ENCODE peak calls at places on chromosomes 16 and 17, in four cellular contexts. One of them, this sample, is unnamed.
A peak's percentile ranks its signal among the peaks of the same experiment; 100 is the strongest.

GRCh38 chr17:81465912-81466311 is 46.7 kb downstream of the ACTG1 start:
- DNase-seq in transverse colon: no peak
- DNase-seq in stomach: no peak
- DNase-seq in SK-N-SH: no peak
- DNase-seq in this sample: no peak

GRCh38 chr17:3582921-3583320 is 25.3 kb upstream of the TRPV3 start:
- DNase-seq in transverse colon: no peak
- DNase-seq in stomach: no peak
- DNase-seq in SK-N-SH: no peak
- DNase-seq in this sample: no peak

GRCh38 chr17:40895106-40895730 is 10.2 kb upstream of the KRT20 start:
- DNase-seq in transverse colon: no peak
- DNase-seq in stomach: no peak
- DNase-seq in SK-N-SH: no peak
- DNase-seq in this sample: no peak

GRCh38 chr17:43570518-43570928 is 24.4 kb upstream of the ETV4 start:
- DNase-seq in transverse colon: no peak
- DNase-seq in stomach: no peak
- DNase-seq in SK-N-SH: no peak
- DNase-seq in this sample: no peak

GRCh38 chr16:89456412-89456811 is 33.9 kb downstream of the ANKRD11 start:
- DNase-seq in transverse colon: no peak
- DNase-seq in stomach: no peak
- DNase-seq in SK-N-SH: no peak
- DNase-seq in this sample: no peak

GRCh38 chr17:42809250-42809649 is 10.6 kb downstream of the CNTD1 start:
- DNase-seq in transverse colon: no peak
- DNase-seq in stomach: no peak
- DNase-seq in SK-N-SH: no peak
- DNase-seq in this sample: peak; percentile 87

GRCh38 chr16:86316967-86317616 is 193.2 kb upstream of the FOXF1 start:
- DNase-seq in transverse colon: no peak
- DNase-seq in stomach: no peak
- DNase-seq in SK-N-SH: no peak
- DNase-seq in this sample: no peak

GRCh38 chr16:50482271-50482670 is 65.9 kb upstream of the NKD1 start:
- DNase-seq in transverse colon: no peak
- DNase-seq in stomach: no peak
- DNase-seq in SK-N-SH: no peak
- DNase-seq in this sample: peak; percentile 36

GRCh38 chr17:164536-165235 is 16.8 kb downstream of the DOC2B start:
- DNase-seq in transverse colon: peak; percentile 25
- DNase-seq in stomach: peak; percentile 47
- DNase-seq in SK-N-SH: peak; percentile 88
- DNase-seq in this sample: no peak

GRCh38 chr17:75011788-75012319 is 616 bp upstream of the MRPL58 start:
- DNase-seq in transverse colon: peak; percentile 70
- DNase-seq in stomach: peak; percentile 75
- DNase-seq in SK-N-SH: peak; percentile 77
- DNase-seq in this sample: peak; percentile 95

GRCh38 chr16:85436636-85437160 is 176.4 kb upstream of the GSE1 start:
- DNase-seq in transverse colon: peak; percentile 81
- DNase-seq in stomach: peak; percentile 57
- DNase-seq in SK-N-SH: no peak
- DNase-seq in this sample: no peak

GRCh38 chr17:28396635-28397239 is 9.3 kb downstream of the SLC46A1 start:
- DNase-seq in transverse colon: no peak
- DNase-seq in stomach: no peak
- DNase-seq in SK-N-SH: no peak
- DNase-seq in this sample: no peak

GRCh38 chr16:84718-85452 is 6.9 kb downstream of the MPG start:
- DNase-seq in transverse colon: peak; percentile 34
- DNase-seq in stomach: peak; percentile 53
- DNase-seq in SK-N-SH: no peak
- DNase-seq in this sample: peak; percentile 85

GRCh38 chr17:37698132-37698615 is 46.7 kb downstream of the HNF1B start:
- DNase-seq in transverse colon: no peak
- DNase-seq in stomach: no peak
- DNase-seq in SK-N-SH: no peak
- DNase-seq in this sample: no peak

GRCh38 chr16:57961538-57961937 is 9.4 kb downstream of the CNGB1 start:
- DNase-seq in transverse colon: no peak
- DNase-seq in stomach: no peak
- DNase-seq in SK-N-SH: no peak
- DNase-seq in this sample: no peak

GRCh38 chr16:1275791-1276579 is 20.1 kb downstream of the TPSD1 start:
- DNase-seq in transverse colon: no peak
- DNase-seq in stomach: no peak
- DNase-seq in SK-N-SH: no peak
- DNase-seq in this sample: no peak

GRCh38 chr17:40600486-40601046 is 35.3 kb upstream of the CCR7 start:
- DNase-seq in transverse colon: no peak
- DNase-seq in stomach: no peak
- DNase-seq in SK-N-SH: no peak
- DNase-seq in this sample: no peak

GRCh38 chr17:45225964-45226530 is 4.4 kb downstream of the FMNL1 start:
- DNase-seq in transverse colon: peak; percentile 91
- DNase-seq in stomach: peak; percentile 80
- DNase-seq in SK-N-SH: no peak
- DNase-seq in this sample: peak; percentile 86

GRCh38 chr17:38458521-38458920 is 30.3 kb downstream of the ARHGAP23 start:
- DNase-seq in transverse colon: no peak
- DNase-seq in stomach: no peak
- DNase-seq in SK-N-SH: no peak
- DNase-seq in this sample: no peak

GRCh38 chr17:1452836-1453235 is 3.2 kb downstream of the CRK start:
- DNase-seq in transverse colon: no peak
- DNase-seq in stomach: no peak
- DNase-seq in SK-N-SH: no peak
- DNase-seq in this sample: no peak

GRCh38 chr16:30927789-30928378 is 4.5 kb downstream of the FBXL19 start:
- DNase-seq in transverse colon: peak; percentile 41
- DNase-seq in stomach: no peak
- DNase-seq in SK-N-SH: peak; percentile 95
- DNase-seq in this sample: no peak

GRCh38 chr17:77735341-77736206 is 222.9 kb upstream of the TNRC6C start:
- DNase-seq in transverse colon: no peak
- DNase-seq in stomach: peak; percentile 40
- DNase-seq in SK-N-SH: peak; percentile 82
- DNase-seq in this sample: peak; percentile 83

GRCh38 chr17:66944365-66945203 is 19.9 kb upstream of the CACNG4 start:
- DNase-seq in transverse colon: no peak
- DNase-seq in stomach: no peak
- DNase-seq in SK-N-SH: peak; percentile 59
- DNase-seq in this sample: no peak

DNA sequence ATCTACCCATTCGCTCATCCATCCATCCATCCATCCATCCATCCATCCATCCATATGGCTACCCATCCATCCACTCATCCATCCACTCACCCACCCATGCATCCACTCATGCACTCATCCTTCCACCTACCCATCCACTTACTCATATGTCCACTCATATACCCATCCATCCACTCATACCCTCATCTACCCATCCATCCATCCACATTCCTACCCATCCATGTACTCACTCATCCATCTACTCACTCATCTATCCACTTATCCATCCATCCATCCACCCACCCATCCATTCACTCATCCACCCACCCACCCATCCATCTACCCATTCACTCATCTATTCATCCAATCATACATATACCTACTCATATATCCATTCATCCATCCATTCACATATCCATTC is 112.0 kb downstream of the RBFOX3 start:
- DNase-seq in transverse colon: no peak
- DNase-seq in stomach: no peak
- DNase-seq in SK-N-SH: no peak
- DNase-seq in this sample: no peak
- H3K4me3 ChIP-seq in transverse colon: no peak overlapping the region
- H3K4me3 ChIP-seq in stomach: no peak overlapping the region
- H3K4me3 ChIP-seq in SK-N-SH: no peak overlapping the region
- H3K4me3 ChIP-seq in this sample: no peak overlapping the region

GRCh38 chr16:78735337-78735736 is 635.9 kb downstream of the WWOX start:
- DNase-seq in transverse colon: no peak
- DNase-seq in stomach: no peak
- DNase-seq in SK-N-SH: no peak
- DNase-seq in this sample: no peak

GRCh38 chr16:78731785-78732184 is 632.3 kb downstream of the WWOX start:
- DNase-seq in transverse colon: no peak
- DNase-seq in stomach: no peak
- DNase-seq in SK-N-SH: no peak
- DNase-seq in this sample: no peak

GRCh38 chr16:78732693-78733092 is 633.2 kb downstream of the WWOX start:
- DNase-seq in transverse colon: no peak
- DNase-seq in stomach: no peak
- DNase-seq in SK-N-SH: no peak
- DNase-seq in this sample: no peak

GRCh38 chr16:78727536-78727935 is 628.1 kb downstream of the WWOX start:
- DNase-seq in transverse colon: no peak
- DNase-seq in stomach: no peak
- DNase-seq in SK-N-SH: no peak
- DNase-seq in this sample: no peak

GRCh38 chr16:78729687-78730086 is 630.2 kb downstream of the WWOX start:
- DNase-seq in transverse colon: no peak
- DNase-seq in stomach: no peak
- DNase-seq in SK-N-SH: no peak
- DNase-seq in this sample: no peak
- TF ChIP-seq EP300 in transverse colon: no peak
- TF ChIP-seq EP300 in stomach: no peak
- TF ChIP-seq EP300 in SK-N-SH: no peak
- TF ChIP-seq EP300 in this sample: no peak

GRCh38 chr17:49259663-49260010 is 29.1 kb upstream of the PHOSPHO1 start:
- DNase-seq in transverse colon: no peak
- DNase-seq in stomach: no peak
- DNase-seq in SK-N-SH: no peak
- DNase-seq in this sample: no peak

GRCh38 chr17:49254066-49254465 is 23.5 kb upstream of the PHOSPHO1 start:
- DNase-seq in transverse colon: no peak
- DNase-seq in stomach: no peak
- DNase-seq in SK-N-SH: no peak
- DNase-seq in this sample: no peak

GRCh38 chr17:49260011-49260921 is 29.7 kb upstream of the PHOSPHO1 start:
- DNase-seq in transverse colon: peak; percentile 52
- DNase-seq in stomach: peak; percentile 49
- DNase-seq in SK-N-SH: peak; percentile 81
- DNase-seq in this sample: peak; percentile 73

GRCh38 chr17:49260922-49261291 is 30.3 kb upstream of the PHOSPHO1 start:
- DNase-seq in transverse colon: no peak
- DNase-seq in stomach: no peak
- DNase-seq in SK-N-SH: no peak
- DNase-seq in this sample: no peak

DNA sequence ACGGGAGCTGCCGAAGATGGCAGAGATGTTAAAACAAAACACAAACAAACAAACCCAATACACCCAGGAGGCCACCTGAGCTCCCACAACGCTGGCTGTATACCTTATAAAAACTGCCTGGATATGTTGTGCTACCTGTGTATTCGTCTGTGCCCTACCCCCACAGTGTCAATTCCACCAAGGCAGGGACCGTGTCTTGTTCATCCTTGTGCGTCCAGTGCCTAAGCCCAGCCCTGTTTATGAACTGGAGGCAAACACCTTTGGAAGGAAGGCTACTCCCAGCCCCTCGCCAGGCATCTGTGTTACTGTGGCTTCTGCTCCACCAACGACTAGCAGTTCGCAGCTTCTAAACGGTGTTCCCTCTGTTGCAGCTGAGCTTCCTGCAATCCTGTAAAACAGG is 26.7 kb upstream of the PHOSPHO1 start:
- DNase-seq in transverse colon: no peak
- DNase-seq in stomach: no peak
- DNase-seq in SK-N-SH: no peak
- DNase-seq in this sample: no peak
- H3K4me1 ChIP-seq in transverse colon: peaks cover 9% of the 10 kb centered on the region
- H3K4me1 ChIP-seq in stomach: no peaks in the 10 kb centered on the region
- H3K4me1 ChIP-seq in SK-N-SH: peaks cover 4% of the 10 kb centered on the region
- H3K4me1 ChIP-seq in this sample: no peaks in the 10 kb centered on the region

GRCh38 chr16:3171181-3171854 is 16.7 kb upstream of the OR1F1 start:
- DNase-seq in transverse colon: no peak
- DNase-seq in stomach: no peak
- DNase-seq in SK-N-SH: peak; percentile 50
- DNase-seq in this sample: peak; percentile 52
- H3K4me3 ChIP-seq in transverse colon: peak overlapping the region; percentile 29
- H3K4me3 ChIP-seq in stomach: peak overlapping the region; percentile 28
- H3K4me3 ChIP-seq in SK-N-SH: peak overlapping the region; percentile 32
- H3K4me3 ChIP-seq in this sample: peak overlapping the region; percentile 20

GRCh38 chr17:8158267-8159031 is 4.3 kb downstream of the VAMP2 start:
- DNase-seq in transverse colon: peak; percentile 97
- DNase-seq in stomach: peak; percentile 97
- DNase-seq in SK-N-SH: peak; percentile 86
- DNase-seq in this sample: peak; percentile 96
- TF ChIP-seq EP300 in transverse colon: no peak
- TF ChIP-seq EP300 in stomach: no peak
- TF ChIP-seq EP300 in SK-N-SH: no peak
- TF ChIP-seq EP300 in this sample: no peak

GRCh38 chr16:27245276-27246231 is 23.0 kb downstream of the NSMCE1 start:
- DNase-seq in transverse colon: no peak
- DNase-seq in stomach: no peak
- DNase-seq in SK-N-SH: no peak
- DNase-seq in this sample: peak; percentile 89
- H3K4me1 ChIP-seq in transverse colon: peaks cover 62% of the 10 kb centered on the region
- H3K4me1 ChIP-seq in stomach: peaks cover 47% of the 10 kb centered on the region
- H3K4me1 ChIP-seq in SK-N-SH: peaks cover 6% of the 10 kb centered on the region
- H3K4me1 ChIP-seq in this sample: no peaks in the 10 kb centered on the region

This sample was measured in sigmoid colon.